ENCODE peak calls at places on chromosome 14, in eight cellular contexts. K is K562, X is SK-N-SH, V is HL-60, C is HepG2, R is GM23338, Y is HCT116, A is GM12878. I is an unnamed sample.

GRCh38 chr14:69771136-69771535 is 4.2 kb downstream of the SRSF5 start:
- DNase-seq in K (no peak), X (no peak), V (no peak), C (no peak), R (no peak), Y (no peak), A (no peak), I (no peak)

GRCh38 chr14:96917442-96917963 is 120.3 kb downstream of the VRK1 start:
- DNase-seq in K (peak; percentile 94), X (no peak), V (no peak), C (no peak), R (no peak), Y (no peak), A (no peak), I (no peak)

GRCh38 chr14:91177073-91177796 is 63.4 kb downstream of the DGLUCY start:
- DNase-seq in K (peak; percentile 40), X (peak; percentile 67), V (peak; percentile 22), C (peak; percentile 48), R (peak; percentile 77), Y (peak; percentile 31), A (peak; percentile 35), I (peak; percentile 46)

GRCh38 chr14:85234626-85235025 is 295.3 kb upstream of the FLRT2 start:
- DNase-seq in K (no peak), X (no peak), V (no peak), C (no peak), R (no peak), Y (no peak), A (no peak), I (no peak)

GRCh38 chr14:105894978-105895881 is 368.8 kb downstream of the TMEM121 start:
- DNase-seq in K (peak; percentile 1), X (peak; percentile 25), V (no peak), C (no peak), R (no peak), Y (no peak), A (no peak), I (no peak)

GRCh38 chr14:24430682-24431568 is 1.2 kb downstream of the KHNYN start:
- DNase-seq in K (peak; percentile 23), X (no peak), V (no peak), C (no peak), R (peak; percentile 56), Y (no peak), A (no peak), I (no peak)

GRCh38 chr14:69428289-69428998 is 30.0 kb downstream of the SLC39A9 start:
- DNase-seq in K (no peak), X (no peak), V (peak; percentile 14), C (no peak), R (no peak), Y (no peak), A (peak; percentile 60), I (no peak)

GRCh38 chr14:75401356-75401755 is 26.5 kb upstream of the JDP2 start:
- DNase-seq in K (no peak), X (no peak), V (no peak), C (no peak), R (peak; percentile 70), Y (no peak), A (no peak), I (no peak)

GRCh38 chr14:58533417-58533816 is 104.3 kb upstream of the DACT1 start:
- DNase-seq in K (no peak), X (peak; percentile 63), V (no peak), C (no peak), R (no peak), Y (no peak), A (no peak), I (no peak)

GRCh38 chr14:70789961-70790360 is 19.4 kb downstream of the MAP3K9 start:
- DNase-seq in K (no peak), X (no peak), V (no peak), C (no peak), R (no peak), Y (no peak), A (no peak), I (no peak)

GRCh38 chr14:95460647-95461478 is 55.6 kb downstream of the SYNE3 start:
- DNase-seq in K (no peak), X (no peak), V (no peak), C (no peak), R (peak; percentile 24), Y (peak; percentile 37), A (no peak), I (no peak)

GRCh38 chr14:23513005-23513412 is 38.6 kb downstream of the ZFHX2 start:
- DNase-seq in K (no peak), X (peak; percentile 74), V (no peak), C (no peak), R (no peak), Y (no peak), A (no peak), I (no peak)

GRCh38 chr14:23366163-23366921 is 1.4 kb upstream of the EFS start:
- DNase-seq in K (peak; percentile 39), X (peak; percentile 90), V (no peak), C (no peak), R (peak; percentile 94), Y (no peak), A (no peak), I (no peak)

DNA sequence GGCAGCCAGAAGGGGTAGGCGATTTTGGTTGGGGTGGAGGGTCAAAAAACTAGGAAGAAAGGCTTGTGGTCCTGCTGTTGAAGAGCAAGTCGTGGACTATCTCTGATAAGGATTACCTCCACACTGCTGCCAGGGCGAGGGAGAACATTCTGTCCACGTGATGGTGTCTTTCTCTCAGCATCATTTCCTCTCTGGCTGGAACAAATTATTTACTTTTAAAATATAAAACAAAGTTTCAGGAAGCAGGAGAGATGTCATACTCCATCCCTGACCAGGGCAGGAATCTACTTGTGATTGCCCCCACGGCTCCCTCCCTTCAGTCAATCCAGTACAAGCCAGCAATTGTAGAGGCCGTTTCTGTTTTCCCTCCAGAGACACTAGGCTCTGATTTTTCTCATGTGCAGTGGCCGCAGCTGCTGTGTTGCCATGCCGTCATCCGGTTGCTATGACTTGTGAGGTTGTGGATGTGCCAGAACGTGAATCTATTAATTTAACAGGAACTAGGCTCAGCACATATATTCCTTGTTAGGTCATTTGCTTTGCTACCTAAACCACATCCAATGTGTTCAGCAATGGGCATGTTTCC is 61.5 kb upstream of the PTGR2 start:
- DNase-seq in K (no peak), X (no peak), V (no peak), C (no peak), R (no peak), Y (no peak), A (no peak), I (no peak)
- TF ChIP-seq REST in K (no peak), X (no peak), V (no peak), C (no peak), R (no peak), Y (no peak), A (no peak), I (no peak)

GRCh38 chr14:31926123-31926522 is 151.0 kb upstream of the ARHGAP5 start:
- DNase-seq in K (peak; percentile 26), X (peak; percentile 44), V (peak; percentile 4), C (peak; percentile 87), R (peak; percentile 79), Y (peak; percentile 54), A (no peak), I (no peak)
- H3K27ac ChIP-seq in K (no peak overlapping the region), X (peak overlapping the region; percentile 89), V (no peak overlapping the region), C (no peak overlapping the region), R (no peak overlapping the region), Y (no peak overlapping the region), A (no peak overlapping the region), I (no peak overlapping the region)

GRCh38 chr14:59570122-59570521 is 6.5 kb downstream of the CCDC175 start:
- DNase-seq in K (no peak), X (no peak), V (no peak), C (no peak), R (no peak), Y (no peak), A (no peak), I (no peak)

GRCh38 chr14:59564356-59564755 is 12.3 kb downstream of the CCDC175 start:
- DNase-seq in K (no peak), X (no peak), V (no peak), C (no peak), R (peak; percentile 13), Y (no peak), A (no peak), I (no peak)

GRCh38 chr14:59565112-59565511 is 11.5 kb downstream of the CCDC175 start:
- DNase-seq in K (no peak), X (no peak), V (no peak), C (no peak), R (no peak), Y (no peak), A (no peak), I (no peak)

GRCh38 chr14:59566725-59567124 is 9.9 kb downstream of the CCDC175 start:
- DNase-seq in K (no peak), X (no peak), V (no peak), C (no peak), R (no peak), Y (no peak), A (no peak), I (no peak)

GRCh38 chr14:59566281-59566680 is 10.3 kb downstream of the CCDC175 start:
- DNase-seq in K (no peak), X (no peak), V (no peak), C (no peak), R (no peak), Y (no peak), A (no peak), I (no peak)
- TF ChIP-seq REST in K (no peak), X (no peak), V (no peak), C (no peak), R (no peak), Y (no peak), A (no peak), I (no peak)

GRCh38 chr14:72906316-72906715 is 12.4 kb upstream of the DPF3 start:
- DNase-seq in K (no peak), X (no peak), V (no peak), C (no peak), R (no peak), Y (no peak), A (no peak), I (no peak)
- H3K27ac ChIP-seq in K (no peak overlapping the region), X (no peak overlapping the region), V (no peak overlapping the region), C (no peak overlapping the region), R (no peak overlapping the region), Y (no peak overlapping the region), A (no peak overlapping the region), I (no peak overlapping the region)